ENCODE peak calls at places on chromosomes 3 and 15, in ten cellular contexts. F is AG10803; I is A549; H is retina; C is NCI-H446 treated with DMSO at 0.1 percent for 48 hours; K is EL; S is activated CD8-positive, alpha-beta memory T cell treated with anti-CD3 and anti-CD28 coated beads for 1 hour; A is HL-60; Y is EH; N is aorta. D is an unnamed sample.

GRCh38 chr3:109339714-109340648 is 2.6 kb upstream of the DPPA4 start:
- DNase-seq in F (no peak), S (no peak), N (no peak), K (no peak), C (no peak), A (no peak), Y (no peak), I (no peak), H (no peak), D (no peak)

GRCh38 chr3:114668099-114668498 is 374.3 kb downstream of the TIGIT start:
- DNase-seq in Y (no peak), N (no peak), A (no peak), I (no peak), C (no peak), K (no peak), F (no peak), H (no peak), S (no peak), D (no peak)

GRCh38 chr3:56125358-56126005 is 342.8 kb downstream of the ERC2 start:
- DNase-seq in Y (peak; percentile 81), I (peak; percentile 26), F (peak; percentile 76), S (no peak), K (peak; percentile 87), N (no peak), H (no peak), A (no peak), C (no peak), D (peak; percentile 31)

GRCh38 chr3:27805282-27805681 is 83.2 kb upstream of the EOMES start:
- DNase-seq in C (no peak), I (no peak), N (no peak), F (no peak), A (no peak), K (no peak), Y (no peak), S (no peak), H (no peak), D (no peak)

GRCh38 chr3:96213393-96213792 is 601.0 kb upstream of the EPHA6 start:
- DNase-seq in F (no peak), I (no peak), S (no peak), K (no peak), C (no peak), A (no peak), H (no peak), Y (no peak), N (no peak), D (no peak)

GRCh38 chr3:33063651-33064051 is 33.3 kb downstream of the GLB1 start:
- DNase-seq in I (no peak), A (no peak), Y (peak; percentile 63), N (no peak), C (no peak), K (peak; percentile 51), F (peak; percentile 74), H (no peak), S (no peak), D (no peak)

GRCh38 chr15:34514251-34514760 is 69.1 kb downstream of the GOLGA8B start:
- DNase-seq in N (peak; percentile 70), I (peak; percentile 21), H (peak; percentile 84), Y (peak; percentile 29), S (no peak), F (peak; percentile 15), K (peak; percentile 40), A (peak; percentile 5), C (no peak), D (no peak)

GRCh38 chr3:123708531-123708930 is 123.7 kb upstream of the HACD2 start:
- DNase-seq in Y (no peak), S (no peak), C (no peak), A (no peak), K (no peak), H (no peak), N (no peak), F (no peak), I (no peak), D (no peak)

GRCh38 chr3:10142707-10143560 is 1.4 kb downstream of the VHL start:
- DNase-seq in H (no peak), I (peak; percentile 35), A (no peak), N (no peak), K (no peak), F (no peak), Y (no peak), C (no peak), S (no peak), D (peak; percentile 33)

GRCh38 chr3:73601031-73601430 is 23.7 kb downstream of the PDZRN3 start:
- DNase-seq in F (peak; percentile 66), I (no peak), N (no peak), A (no peak), C (no peak), K (no peak), Y (no peak), H (no peak), S (no peak), D (no peak)

GRCh38 chr15:74835312-74835823 is 7.6 kb downstream of the ULK3 start:
- DNase-seq in I (peak; percentile 80), C (peak; percentile 29), K (peak; percentile 68), S (peak; percentile 18), H (no peak), Y (peak; percentile 53), F (peak; percentile 28), A (peak; percentile 61), N (peak; percentile 84), D (peak; percentile 94)

GRCh38 chr15:63046927-63047760 is 4.6 kb downstream of the TPM1 start:
- DNase-seq in H (no peak), I (peak; percentile 49), F (no peak), N (no peak), A (no peak), K (peak; percentile 72), Y (peak; percentile 71), C (no peak), S (no peak), D (no peak)

GRCh38 chr3:79598594-79598993 is 169.2 kb downstream of the ROBO1 start:
- DNase-seq in S (no peak), C (no peak), Y (no peak), A (no peak), H (no peak), N (no peak), F (no peak), I (peak; percentile 1), K (no peak), D (no peak)

GRCh38 chr15:45200001-45200798 is 12.4 kb upstream of the SHF start:
- DNase-seq in Y (peak; percentile 97), N (peak; percentile 97), S (peak; percentile 89), K (peak; percentile 96), A (peak; percentile 95), C (peak; percentile 91), I (peak; percentile 94), H (peak; percentile 98), F (peak; percentile 97), D (no peak)

GRCh38 chr15:88735212-88735611 is 68.0 kb upstream of the ACAN start:
- DNase-seq in N (no peak), C (no peak), K (no peak), I (no peak), S (no peak), H (no peak), Y (no peak), A (no peak), F (no peak), D (no peak)

GRCh38 chr3:13494463-13495350 is 14.6 kb downstream of the HDAC11 start:
- DNase-seq in N (peak; percentile 73), A (peak; percentile 18), H (peak; percentile 54), F (peak; percentile 36), I (peak; percentile 53), Y (peak; percentile 47), C (no peak), S (no peak), K (peak; percentile 42), D (no peak)

GRCh38 chr3:172094621-172095557 is 55.5 kb downstream of the FNDC3B start:
- DNase-seq in C (no peak), S (no peak), N (no peak), K (peak; percentile 29), Y (peak; percentile 62), A (no peak), I (no peak), H (no peak), F (no peak), D (no peak)

GRCh38 chr15:81820236-81820635 is 225.6 kb downstream of the MEX3B start:
- DNase-seq in K (no peak), F (no peak), S (no peak), N (no peak), I (no peak), H (no peak), C (no peak), A (no peak), Y (no peak), D (no peak)

GRCh38 chr3:54176106-54176505 is 53.8 kb downstream of the CACNA2D3 start:
- DNase-seq in K (no peak), S (no peak), Y (no peak), F (no peak), C (no peak), H (no peak), I (no peak), A (no peak), N (no peak), D (no peak)

GRCh38 chr15:101009176-101009575 is 90.0 kb downstream of the LRRK1 start:
- DNase-seq in C (no peak), Y (no peak), I (no peak), A (no peak), S (no peak), N (no peak), H (no peak), K (no peak), F (no peak), D (no peak)

GRCh38 chr15:40878785-40879184 is 4.8 kb upstream of the RHOV start:
- DNase-seq in N (no peak), A (no peak), Y (peak; percentile 44), C (no peak), H (no peak), F (no peak), K (peak; percentile 58), S (no peak), I (no peak), D (no peak)

GRCh38 chr15:41279535-41280283 is 48.6 kb downstream of the CHP1 start:
- DNase-seq in F (no peak), C (no peak), A (peak; percentile 61), Y (no peak), K (no peak), N (no peak), I (no peak), S (no peak), H (no peak), D (no peak)

GRCh38 chr3:112364291-112364690 is 31.3 kb downstream of the CD200 start:
- DNase-seq in I (no peak), K (no peak), F (no peak), A (no peak), Y (no peak), S (no peak), H (no peak), C (no peak), N (no peak), D (no peak)

GRCh38 chr15:93331545-93332117 is 242.6 kb upstream of the RGMA start:
- DNase-seq in F (no peak), N (no peak), Y (no peak), A (no peak), K (no peak), C (no peak), I (no peak), S (no peak), H (no peak), D (no peak)

GRCh38 chr3:14206548-14207177 is 28.0 kb downstream of the LSM3 start:
- DNase-seq in S (no peak), C (no peak), Y (no peak), K (no peak), A (no peak), F (no peak), N (no peak), H (no peak), I (no peak), D (no peak)

GRCh38 chr3:27326211-27326948 is 42.8 kb downstream of the NEK10 start:
- DNase-seq in F (peak; percentile 97), C (no peak), H (no peak), Y (peak; percentile 98), A (no peak), I (peak; percentile 50), K (peak; percentile 96), N (no peak), S (no peak), D (no peak)

GRCh38 chr3:139339219-139339906 is 4.5 kb upstream of the MRPS22 start:
- DNase-seq in A (peak; percentile 47), Y (peak; percentile 69), F (no peak), I (no peak), N (no peak), H (no peak), C (no peak), S (no peak), K (peak; percentile 53), D (no peak)

GRCh38 chr3:39106281-39107055 is 959 bp downstream of the GORASP1 start:
- DNase-seq in N (no peak), H (no peak), K (peak; percentile 51), A (no peak), F (peak; percentile 49), Y (peak; percentile 58), I (no peak), S (no peak), C (no peak), D (no peak)